ENCODE peak calls at places on chromosome 1, in six cellular contexts. One of them, this sample, is unnamed. For H3K4me1, the result is how much of the 10 kb centered on the place peaks cover.

GRCh38 chr1:110070282-110070967 is at the start of gene ALX3:
- DNase-seq in transverse colon: no peak
- DNase-seq in uterus: no peak
- DNase-seq in upper lobe of left lung: no peak
- DNase-seq in stomach: no peak
- DNase-seq in K562: no peak
- DNase-seq in this sample: no peak

GRCh38 chr1:179318501-179318900 is 24.9 kb downstream of the SOAT1 start:
- DNase-seq in transverse colon: no peak
- DNase-seq in uterus: no peak
- DNase-seq in upper lobe of left lung: no peak
- DNase-seq in stomach: no peak
- DNase-seq in K562: no peak
- DNase-seq in this sample: no peak

GRCh38 chr1:78096976-78097375 is 51.2 kb downstream of the GIPC2 start:
- DNase-seq in transverse colon: no peak
- DNase-seq in uterus: no peak
- DNase-seq in upper lobe of left lung: no peak
- DNase-seq in stomach: no peak
- DNase-seq in K562: no peak
- DNase-seq in this sample: no peak

GRCh38 chr1:41882496-41882895 is 36.2 kb downstream of the HIVEP3 start:
- DNase-seq in transverse colon: no peak
- DNase-seq in uterus: no peak
- DNase-seq in upper lobe of left lung: no peak
- DNase-seq in stomach: no peak
- DNase-seq in K562: no peak
- DNase-seq in this sample: no peak

GRCh38 chr1:209246660-209247059 is 336.9 kb upstream of the CAMK1G start:
- DNase-seq in transverse colon: no peak
- DNase-seq in uterus: no peak
- DNase-seq in upper lobe of left lung: no peak
- DNase-seq in stomach: no peak
- DNase-seq in K562: no peak
- DNase-seq in this sample: no peak

GRCh38 chr1:170881268-170882265 is 53.8 kb upstream of the MROH9 start:
- DNase-seq in transverse colon: no peak
- DNase-seq in uterus: peak
- DNase-seq in upper lobe of left lung: no peak
- DNase-seq in stomach: no peak
- DNase-seq in K562: no peak
- DNase-seq in this sample: peak

GRCh38 chr1:220330265-220330664 is 58.0 kb upstream of the RAB3GAP2 start:
- DNase-seq in transverse colon: no peak
- DNase-seq in uterus: no peak
- DNase-seq in upper lobe of left lung: no peak
- DNase-seq in stomach: no peak
- DNase-seq in K562: no peak
- DNase-seq in this sample: peak

GRCh38 chr1:45884700-45885099 is 81.3 kb downstream of the MAST2 start:
- DNase-seq in transverse colon: peak
- DNase-seq in uterus: no peak
- DNase-seq in upper lobe of left lung: no peak
- DNase-seq in stomach: no peak
- DNase-seq in K562: peak
- DNase-seq in this sample: no peak

DNA sequence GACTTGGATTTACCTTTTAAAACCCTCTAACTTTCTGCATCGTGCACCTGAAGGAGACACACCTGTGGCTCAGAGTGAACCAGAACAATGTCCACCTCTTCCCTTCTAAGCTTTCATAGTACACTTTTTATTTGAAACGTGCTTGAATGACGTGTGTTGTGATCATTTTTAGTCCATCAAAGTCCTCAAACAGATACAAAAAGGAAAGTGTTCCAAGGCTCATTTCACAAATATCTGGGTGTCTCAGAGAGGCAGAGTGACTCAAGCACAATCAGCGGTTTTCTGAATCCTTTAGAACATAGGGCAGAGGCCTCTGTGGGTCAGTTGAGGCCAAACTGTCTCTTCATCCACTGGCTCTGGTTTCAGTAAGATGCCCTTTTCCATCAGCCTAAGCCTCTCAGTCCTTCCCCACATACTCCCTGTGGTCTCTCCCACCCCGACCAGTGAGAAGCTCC is 49.7 kb downstream of the TOMM20 start:
- DNase-seq in transverse colon: no peak
- DNase-seq in uterus: no peak
- DNase-seq in upper lobe of left lung: no peak
- DNase-seq in stomach: no peak
- DNase-seq in K562: no peak
- DNase-seq in this sample: no peak
- H3K4me1 ChIP-seq in transverse colon: half or more
- H3K4me1 ChIP-seq in uterus: under half
- H3K4me1 ChIP-seq in upper lobe of left lung: half or more
- H3K4me1 ChIP-seq in stomach: half or more
- H3K4me1 ChIP-seq in K562: under half
- H3K4me1 ChIP-seq in this sample: half or more

DNA sequence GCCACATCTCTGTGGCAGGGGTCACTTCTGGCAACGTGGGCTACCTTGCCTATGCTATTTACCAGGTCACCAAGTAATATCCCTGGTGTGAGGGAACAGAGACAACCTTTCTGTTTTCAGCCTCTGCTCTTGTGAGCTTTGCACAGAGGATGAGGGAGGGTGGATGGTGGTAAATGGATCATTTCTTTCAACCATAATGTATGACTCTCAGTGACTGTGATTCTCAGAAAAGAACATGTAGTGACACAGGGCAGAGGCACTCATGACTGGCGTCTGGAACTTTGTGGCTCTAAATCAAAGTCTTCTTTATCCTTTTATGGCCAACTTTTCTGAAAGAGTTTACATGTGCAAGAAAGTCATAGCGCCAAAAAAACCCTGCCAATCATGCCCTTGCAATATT is 153.5 kb upstream of the USP24 start:
- DNase-seq in transverse colon: no peak
- DNase-seq in uterus: no peak
- DNase-seq in upper lobe of left lung: no peak
- DNase-seq in stomach: no peak
- DNase-seq in K562: no peak
- DNase-seq in this sample: no peak
- TF ChIP-seq POLR2A in transverse colon: no peak
- TF ChIP-seq POLR2A in uterus: no peak
- TF ChIP-seq POLR2A in upper lobe of left lung: no peak
- TF ChIP-seq POLR2A in stomach: no peak
- TF ChIP-seq POLR2A in K562: no peak
- TF ChIP-seq POLR2A in this sample: no peak

GRCh38 chr1:153614189-153614900 is 1.4 kb upstream of the S100A16 start:
- DNase-seq in transverse colon: no peak
- DNase-seq in uterus: no peak
- DNase-seq in upper lobe of left lung: no peak
- DNase-seq in stomach: no peak
- DNase-seq in K562: no peak
- DNase-seq in this sample: no peak
- H3K4me1 ChIP-seq in transverse colon: half or more
- H3K4me1 ChIP-seq in uterus: under half
- H3K4me1 ChIP-seq in upper lobe of left lung: half or more
- H3K4me1 ChIP-seq in stomach: under half
- H3K4me1 ChIP-seq in K562: under half
- H3K4me1 ChIP-seq in this sample: under half

GRCh38 chr1:89633103-89633744 is at the start of gene LRRC8C:
- DNase-seq in transverse colon: peak
- DNase-seq in uterus: peak
- DNase-seq in upper lobe of left lung: peak
- DNase-seq in stomach: peak
- DNase-seq in K562: peak
- DNase-seq in this sample: peak
- TF ChIP-seq POLR2A in transverse colon: no peak
- TF ChIP-seq POLR2A in uterus: no peak
- TF ChIP-seq POLR2A in upper lobe of left lung: peak
- TF ChIP-seq POLR2A in stomach: no peak
- TF ChIP-seq POLR2A in K562: peak
- TF ChIP-seq POLR2A in this sample: peak

DNA sequence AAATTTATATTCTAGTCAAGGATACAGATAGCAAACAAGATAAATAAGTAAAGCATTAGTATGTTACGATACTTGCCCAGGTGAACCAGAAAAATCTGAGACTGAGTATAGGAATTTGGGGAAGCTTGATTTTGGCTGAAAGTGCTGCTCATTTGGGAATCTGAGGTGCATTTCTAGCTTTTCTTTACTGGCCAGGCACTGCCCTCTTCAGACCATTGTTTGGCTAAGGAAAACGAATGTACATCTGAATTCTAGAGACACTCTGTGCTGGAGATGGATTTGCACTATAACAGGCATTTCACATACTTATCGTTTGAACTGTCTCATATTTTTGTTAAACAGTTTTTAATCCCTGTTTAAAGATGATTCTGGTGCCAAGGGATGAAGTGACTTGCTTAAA is 23.4 kb downstream of the ARID1A start:
- DNase-seq in transverse colon: no peak
- DNase-seq in uterus: no peak
- DNase-seq in upper lobe of left lung: no peak
- DNase-seq in stomach: no peak
- DNase-seq in K562: no peak
- DNase-seq in this sample: no peak
- H3K4me1 ChIP-seq in transverse colon: half or more
- H3K4me1 ChIP-seq in uterus: under half
- H3K4me1 ChIP-seq in upper lobe of left lung: half or more
- H3K4me1 ChIP-seq in stomach: half or more
- H3K4me1 ChIP-seq in K562: half or more
- H3K4me1 ChIP-seq in this sample: half or more

DNA sequence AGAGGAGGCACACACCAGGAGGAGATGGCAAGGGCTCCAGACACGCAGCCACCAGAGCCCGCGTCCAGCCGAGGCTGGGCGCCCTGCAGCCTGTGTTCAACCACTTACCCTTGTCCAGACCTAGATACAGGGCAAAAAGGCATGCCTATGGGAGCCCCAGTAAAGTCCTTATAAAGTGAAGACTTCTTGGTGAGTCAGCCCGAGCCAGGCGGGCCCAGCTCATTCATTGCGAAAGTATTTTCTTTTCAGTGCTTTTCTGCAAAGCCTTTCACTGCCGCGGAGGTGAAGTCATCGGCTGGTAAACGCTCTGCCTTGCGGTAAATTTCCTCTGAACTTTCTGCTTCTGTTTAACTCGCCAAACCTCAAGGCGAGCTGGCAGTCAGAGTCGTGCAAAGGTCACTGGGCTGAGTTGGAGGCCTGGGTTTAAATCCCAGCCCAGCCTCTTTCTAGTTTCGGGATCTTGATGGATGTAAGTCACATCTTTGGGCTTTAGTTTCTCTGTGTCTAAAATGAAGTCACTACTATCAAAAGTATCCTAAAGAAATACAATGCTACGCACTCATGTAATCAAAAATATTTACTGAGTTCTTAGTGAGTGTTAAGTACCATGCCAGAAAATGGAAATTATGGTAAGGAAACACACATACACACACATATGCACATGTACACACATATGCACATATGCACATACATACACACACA is 54.7 kb upstream of the IFFO2 start:
- DNase-seq in transverse colon: peak
- DNase-seq in uterus: peak
- DNase-seq in upper lobe of left lung: peak
- DNase-seq in stomach: peak
- DNase-seq in K562: no peak
- DNase-seq in this sample: peak
- TF ChIP-seq POLR2A in transverse colon: peak
- TF ChIP-seq POLR2A in uterus: peak
- TF ChIP-seq POLR2A in upper lobe of left lung: no peak
- TF ChIP-seq POLR2A in stomach: no peak
- TF ChIP-seq POLR2A in K562: no peak
- TF ChIP-seq POLR2A in this sample: no peak

GRCh38 chr1:24790490-24790889 is 45.2 kb downstream of the CLIC4 start:
- DNase-seq in transverse colon: no peak
- DNase-seq in uterus: no peak
- DNase-seq in upper lobe of left lung: no peak
- DNase-seq in stomach: no peak
- DNase-seq in K562: no peak
- DNase-seq in this sample: no peak
- H3K4me1 ChIP-seq in transverse colon: under half
- H3K4me1 ChIP-seq in uterus: under half
- H3K4me1 ChIP-seq in upper lobe of left lung: under half
- H3K4me1 ChIP-seq in stomach: under half
- H3K4me1 ChIP-seq in K562: under half
- H3K4me1 ChIP-seq in this sample: under half

GRCh38 chr1:167454929-167455785 is 63.2 kb downstream of the CD247 start:
- DNase-seq in transverse colon: peak
- DNase-seq in uterus: peak
- DNase-seq in upper lobe of left lung: peak
- DNase-seq in stomach: peak
- DNase-seq in K562: peak
- DNase-seq in this sample: peak
- TF ChIP-seq POLR2A in transverse colon: peak
- TF ChIP-seq POLR2A in uterus: no peak
- TF ChIP-seq POLR2A in upper lobe of left lung: peak
- TF ChIP-seq POLR2A in stomach: no peak
- TF ChIP-seq POLR2A in K562: no peak
- TF ChIP-seq POLR2A in this sample: peak

DNA sequence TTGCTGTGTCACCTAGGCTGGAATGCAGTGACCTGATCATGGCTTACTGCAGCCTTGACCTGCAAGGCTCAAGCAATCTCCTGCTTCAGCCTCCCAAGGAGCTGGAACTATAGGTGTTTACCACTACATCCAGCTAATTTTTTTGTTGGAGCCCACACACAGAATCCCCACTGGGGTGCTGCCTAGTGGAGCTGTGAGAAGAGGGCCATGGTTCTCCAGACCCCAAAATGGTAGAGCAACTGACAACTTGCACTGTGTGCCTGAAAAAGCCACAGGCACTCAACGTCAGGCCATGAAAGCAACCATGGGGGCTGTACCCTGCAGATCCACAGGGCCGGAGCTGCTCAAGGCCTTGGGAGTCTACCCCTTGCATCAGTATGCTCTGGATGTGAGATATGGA is 39.1 kb upstream of the PTPRC start:
- DNase-seq in transverse colon: no peak
- DNase-seq in uterus: no peak
- DNase-seq in upper lobe of left lung: no peak
- DNase-seq in stomach: no peak
- DNase-seq in K562: no peak
- DNase-seq in this sample: no peak
- H3K4me1 ChIP-seq in transverse colon: under half
- H3K4me1 ChIP-seq in uterus: under half
- H3K4me1 ChIP-seq in upper lobe of left lung: under half
- H3K4me1 ChIP-seq in stomach: under half
- H3K4me1 ChIP-seq in K562: under half
- H3K4me1 ChIP-seq in this sample: under half